ENCODE peak calls at places on chromosomes 4 and X, in five cellular contexts. R, J, Z, F and L are unnamed samples.
A peak's percentile ranks its signal among the peaks of the same experiment; 100 is the strongest.

GRCh38 chr4:185810746-185811508 is 1.1 kb downstream of the SORBS2 start:
- DNase-seq in J (no peak), F (no peak), Z (no peak), R (no peak), L (no peak)

GRCh38 chr4:179415016-179415841 is 1973.0 kb upstream of the AGA start:
- DNase-seq in R (no peak), F (no peak), Z (no peak), J (no peak), L (no peak)

GRCh38 chr4:79645942-79646341 is 237.9 kb upstream of the GK2 start:
- DNase-seq in J (no peak), Z (no peak), F (no peak), R (no peak), L (no peak)

GRCh38 chr4:140952709-140953108 is 180.6 kb downstream of the RNF150 start:
- DNase-seq in R (no peak), F (no peak), Z (no peak), J (no peak), L (no peak)

GRCh38 chr4:142274137-142274536 is 572.0 kb downstream of the INPP4B start:
- DNase-seq in J (no peak), R (no peak), F (no peak), Z (no peak), L (peak; percentile 16)

GRCh38 chrX:134634691-134635090 is 23.6 kb downstream of the PLAC1 start:
- DNase-seq in R (no peak), Z (no peak), F (no peak), J (no peak), L (peak; percentile 68)

GRCh38 chr4:57129477-57129876 is 19.3 kb upstream of the IGFBP7 start:
- DNase-seq in R (no peak), F (no peak), Z (no peak), J (no peak), L (no peak)

GRCh38 chrX:39853417-39853816 is 244.3 kb downstream of the BCOR start:
- DNase-seq in Z (no peak), F (no peak), R (no peak), J (no peak), L (no peak)

GRCh38 chr4:38131371-38132139 is 171.4 kb downstream of the PTTG2 start:
- DNase-seq in J (no peak), R (peak; percentile 57), F (no peak), Z (no peak), L (peak; percentile 43)

GRCh38 chr4:187516224-187516623 is 479.3 kb upstream of the ZFP42 start:
- DNase-seq in J (no peak), F (no peak), Z (no peak), R (no peak), L (no peak)

GRCh38 chr4:122010610-122011009 is 58.8 kb upstream of the TRPC3 start:
- DNase-seq in Z (no peak), F (no peak), R (no peak), J (no peak), L (no peak)

GRCh38 chrX:72576161-72576896 is 3.7 kb upstream of the HDAC8 start:
- DNase-seq in R (no peak), Z (no peak), F (no peak), J (no peak), L (peak; percentile 89)

GRCh38 chr4:4410271-4410670 is 23.4 kb downstream of the NSG1 start:
- DNase-seq in F (no peak), R (no peak), J (no peak), Z (no peak), L (no peak)

GRCh38 chrX:53684415-53685192 is 1.9 kb downstream of the HUWE1 start:
- DNase-seq in R (no peak), F (no peak), Z (no peak), J (no peak), L (no peak)

GRCh38 chr4:98873059-98873458 is 55.9 kb downstream of the EIF4E start:
- DNase-seq in R (no peak), Z (no peak), F (no peak), J (no peak), L (no peak)

GRCh38 chrX:108734426-108734825 is 1.9 kb downstream of the IRS4 start:
- DNase-seq in R (no peak), F (no peak), Z (no peak), J (no peak), L (no peak)

GRCh38 chrX:3263681-3264126 is 82.7 kb downstream of the MXRA5 start:
- DNase-seq in J (no peak), F (no peak), R (no peak), Z (no peak), L (no peak)

GRCh38 chr4:47525154-47525819 is 40.2 kb downstream of the ATP10D start:
- DNase-seq in J (peak; percentile 29), R (peak; percentile 11), F (no peak), Z (peak; percentile 68), L (no peak)

GRCh38 chr4:7002336-7002735 is 40.8 kb upstream of the TADA2B start:
- DNase-seq in Z (no peak), F (no peak), R (no peak), J (no peak), L (no peak)

GRCh38 chr4:7003176-7003878 is 39.8 kb upstream of the TADA2B start:
- DNase-seq in Z (peak; percentile 35), F (no peak), R (no peak), J (no peak), L (no peak)

GRCh38 chr4:7005571-7005970 is 37.6 kb upstream of the TADA2B start:
- DNase-seq in J (no peak), R (no peak), F (no peak), Z (no peak), L (no peak)

GRCh38 chr4:7004331-7004730 is 38.8 kb upstream of the TADA2B start:
- DNase-seq in R (no peak), Z (peak; percentile 28), J (no peak), F (no peak), L (no peak)

GRCh38 chr4:7003879-7004240 is 39.3 kb upstream of the TADA2B start:
- DNase-seq in Z (peak; percentile 29), R (no peak), F (no peak), J (no peak), L (no peak)
- H3K36me3 ChIP-seq in Z (peaks cover 23% of the 10 kb centered on the region), R (no peaks in the 10 kb centered on the region), F (peaks cover 30% of the 10 kb centered on the region), J (peaks cover 99% of the 10 kb centered on the region), L (peaks cover 19% of the 10 kb centered on the region)

GRCh38 chr4:1862961-1863296 is 7.0 kb upstream of the LETM1 start:
- DNase-seq in Z (no peak), R (no peak), F (no peak), J (no peak), L (no peak)
- H3K36me3 ChIP-seq in Z (no peaks in the 10 kb centered on the region), R (no peaks in the 10 kb centered on the region), F (no peaks in the 10 kb centered on the region), J (no peaks in the 10 kb centered on the region), L (no peaks in the 10 kb centered on the region)

DNA sequence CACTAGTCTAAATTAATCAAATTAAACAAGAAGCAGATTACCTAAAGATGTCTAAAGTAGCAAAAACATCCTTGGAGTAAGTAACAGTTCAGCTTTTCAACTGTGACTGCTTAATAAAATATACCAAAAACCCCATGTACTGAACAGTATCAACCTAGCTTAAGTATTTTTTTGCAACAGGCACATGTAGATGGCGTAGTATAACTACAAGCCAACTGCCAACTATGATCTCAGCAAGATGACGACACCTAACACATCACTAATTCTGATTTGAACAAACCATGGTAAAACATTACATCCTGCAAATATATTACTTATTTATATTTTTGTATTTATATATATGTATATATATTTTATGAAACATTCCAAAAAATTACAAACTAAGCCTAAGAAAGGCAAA is 24.5 kb downstream of the DHX15 start:
- DNase-seq in J (no peak), Z (no peak), F (no peak), R (no peak), L (no peak)
- H3K36me3 ChIP-seq in J (peaks cover 33% of the 10 kb centered on the region), Z (no peaks in the 10 kb centered on the region), F (no peaks in the 10 kb centered on the region), R (no peaks in the 10 kb centered on the region), L (peaks cover 3% of the 10 kb centered on the region)

DNA sequence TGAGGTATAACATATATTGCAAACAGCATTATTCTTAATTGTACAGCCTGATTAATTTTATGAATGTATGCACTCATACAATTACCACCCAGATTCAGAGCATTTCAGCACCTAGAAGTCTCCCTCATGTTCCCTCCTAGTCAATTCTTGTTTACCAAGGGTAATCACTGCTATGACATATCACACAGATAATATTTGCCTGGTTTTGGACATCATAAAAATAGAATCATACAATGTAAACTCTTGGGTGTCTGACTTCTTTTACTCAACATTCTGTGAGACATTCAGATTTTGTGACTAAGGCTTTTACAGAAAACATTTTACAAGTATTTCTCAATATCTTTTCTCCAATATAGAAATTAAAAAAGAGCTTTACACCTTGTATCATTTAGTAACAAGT is 66.9 kb downstream of the PTPN13 start:
- DNase-seq in Z (no peak), F (no peak), R (no peak), J (no peak), L (no peak)
- H3K36me3 ChIP-seq in Z (no peaks in the 10 kb centered on the region), F (no peaks in the 10 kb centered on the region), R (no peaks in the 10 kb centered on the region), J (no peaks in the 10 kb centered on the region), L (no peaks in the 10 kb centered on the region)

DNA sequence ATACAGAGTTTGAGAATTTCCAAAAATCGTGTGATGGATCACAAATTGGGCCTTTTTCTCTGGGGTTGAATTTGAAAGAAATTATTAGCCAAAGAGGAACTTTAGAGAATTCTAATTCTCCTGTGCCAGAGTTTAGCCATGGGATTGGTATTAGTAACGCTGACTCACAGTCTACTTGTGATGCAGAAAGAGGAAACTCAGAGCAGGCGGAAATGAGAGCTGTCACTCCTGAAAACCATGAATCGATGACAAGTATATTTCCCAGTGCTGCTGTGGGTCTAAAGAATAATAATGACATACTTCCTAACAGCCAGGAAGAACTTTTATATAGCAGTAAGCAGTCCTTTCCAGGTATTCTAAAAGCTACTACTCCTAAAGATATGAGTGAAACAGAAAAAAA is 64.9 kb downstream of the N4BP2 start:
- DNase-seq in Z (no peak), F (no peak), R (no peak), J (peak; percentile 15), L (peak; percentile 50)
- H3K36me3 ChIP-seq in Z (no peaks in the 10 kb centered on the region), F (no peaks in the 10 kb centered on the region), R (no peaks in the 10 kb centered on the region), J (peaks cover 4% of the 10 kb centered on the region), L (peaks cover 33% of the 10 kb centered on the region)

GRCh38 chr4:30402276-30402675 is 317.9 kb upstream of the PCDH7 start:
- DNase-seq in Z (no peak), F (no peak), R (no peak), J (no peak), L (peak; percentile 43)

GRCh38 chr4:30396772-30397475 is 323.2 kb upstream of the PCDH7 start:
- DNase-seq in Z (no peak), F (no peak), R (no peak), J (no peak), L (no peak)

DNA sequence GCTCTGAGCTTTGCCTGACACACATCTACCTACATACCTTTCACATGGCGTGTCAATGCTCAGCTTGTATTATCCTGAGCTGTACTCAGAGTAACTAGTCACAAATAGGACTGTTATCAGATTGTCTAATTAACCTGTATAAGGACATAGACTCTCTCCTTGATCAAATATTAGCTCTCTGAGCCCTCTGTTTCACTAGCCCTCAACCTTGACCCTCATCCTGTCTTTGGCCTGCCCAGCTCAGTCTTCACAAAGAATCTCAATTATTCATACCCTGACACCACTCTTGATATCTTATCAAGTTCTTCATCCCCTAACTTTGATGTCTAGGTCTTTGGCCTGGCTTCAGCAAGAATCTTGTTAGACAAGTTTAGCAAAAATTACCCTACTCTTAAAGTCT is 320.7 kb upstream of the PCDH7 start:
- DNase-seq in F (no peak), J (no peak), Z (no peak), R (peak; percentile 4), L (no peak)
- H3K36me3 ChIP-seq in F (no peaks in the 10 kb centered on the region), J (no peaks in the 10 kb centered on the region), Z (no peaks in the 10 kb centered on the region), R (no peaks in the 10 kb centered on the region), L (no peaks in the 10 kb centered on the region)

DNA sequence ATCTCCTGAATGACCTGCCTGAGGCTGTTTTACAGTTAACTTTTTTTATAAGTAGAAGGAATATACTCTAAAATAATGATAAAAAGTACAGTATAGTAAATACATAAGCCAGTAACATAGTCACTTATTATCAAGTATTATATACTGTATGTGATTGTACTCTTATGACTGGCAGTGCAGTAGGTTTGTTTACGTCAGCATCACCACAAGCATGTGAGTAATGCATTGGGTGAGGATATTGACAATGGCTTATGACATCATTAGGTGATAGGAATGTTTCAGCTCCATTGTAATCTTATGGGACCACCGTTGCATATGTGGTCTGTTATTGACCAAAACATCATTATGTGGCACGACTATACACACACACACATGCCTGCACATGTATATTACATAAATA is 20.5 kb downstream of the NUDT9 start:
- DNase-seq in Z (no peak), F (no peak), J (no peak), R (no peak), L (no peak)
- H3K36me3 ChIP-seq in Z (peaks cover 16% of the 10 kb centered on the region), F (peaks cover 13% of the 10 kb centered on the region), J (peaks cover 92% of the 10 kb centered on the region), R (no peaks in the 10 kb centered on the region), L (peaks cover 38% of the 10 kb centered on the region)